ENCODE peak calls at places on chromosomes 4 and X, in ten cellular contexts. P is NCI-H146; R is activated T-helper 1 cell treated with anti-CD3 and anti-CD28 coated beads, Interleukin-12 subunit alpha, Interleukin-12 subunit beta, Interleukin-2, Interleukin-4 antibody, amounts not matched to agents 30 ng/mL and 10 ng/mL and 1 ng/mL, durations not matched to agents 14 hours and 24 hours and 36 hours; A is SW480; F is caudate nucleus; E is GOT3; V is PC-3; D is activated T-cell treated with anti-CD3 and anti-CD28 coated beads, Interleukin-2, amount 50 U/mL, for 24 hours; L is hippocampal formation; Q is ecto neural progenitor cell. T is an unnamed sample.

GRCh38 chr4:4362991-4363697 is 23.8 kb upstream of the NSG1 start:
- DNase-seq in P (no peak), Q (no peak), L (no peak), A (no peak), E (no peak), R (no peak), V (no peak), F (no peak), D (no peak), T (no peak)

GRCh38 chr4:151822331-151822730 is 61.5 kb upstream of the GATB start:
- DNase-seq in E (no peak), V (no peak), A (no peak), L (no peak), P (no peak), F (no peak), R (no peak), Q (no peak), D (no peak), T (no peak)

GRCh38 chr4:98930311-98930865 is 1.5 kb upstream of the EIF4E start:
- DNase-seq in A (no peak), R (no peak), Q (no peak), L (no peak), V (no peak), F (no peak), E (no peak), D (no peak), P (no peak), T (no peak)

GRCh38 chr4:38284294-38285045 is 324.3 kb downstream of the PTTG2 start:
- DNase-seq in V (no peak), E (no peak), A (no peak), L (no peak), Q (no peak), R (no peak), F (no peak), D (no peak), P (no peak), T (no peak)

GRCh38 chr4:151887151-151887815 is 126.5 kb upstream of the GATB start:
- DNase-seq in L (peak; percentile 51), R (no peak), D (no peak), E (no peak), Q (no peak), P (no peak), V (peak; percentile 5), F (no peak), A (no peak), T (no peak)

GRCh38 chrX:153769865-153770605 is 6.0 kb downstream of the PLXNB3 start:
- DNase-seq in D (no peak), P (no peak), F (no peak), R (no peak), V (no peak), E (no peak), L (no peak), Q (no peak), A (no peak), T (no peak)

GRCh38 chrX:109934935-109935334 is 68.0 kb upstream of the TMEM164 start:
- DNase-seq in A (no peak), P (no peak), E (no peak), F (no peak), R (no peak), V (peak; percentile 44), D (no peak), Q (no peak), L (no peak), T (no peak)

GRCh38 chrX:18920079-18920478 is 63.8 kb downstream of the PHKA2 start:
- DNase-seq in E (no peak), L (no peak), A (no peak), V (no peak), Q (no peak), R (no peak), F (no peak), P (no peak), D (no peak), T (no peak)

GRCh38 chrX:135194684-135195083 is 23.5 kb upstream of the CT55 start:
- DNase-seq in R (no peak), P (peak; percentile 28), L (no peak), A (no peak), V (no peak), F (no peak), E (no peak), Q (no peak), D (no peak), T (no peak)

GRCh38 chr4:22514001-22514400 is 1.9 kb downstream of the ADGRA3 start:
- DNase-seq in A (peak; percentile 55), E (no peak), Q (no peak), F (no peak), D (no peak), P (no peak), L (no peak), V (peak; percentile 81), R (no peak), T (no peak)

GRCh38 chrX:53883196-53883595 is 161.1 kb downstream of the PHF8 start:
- DNase-seq in P (no peak), A (no peak), R (no peak), L (no peak), Q (no peak), E (no peak), D (no peak), F (no peak), V (no peak), T (no peak)

GRCh38 chr4:5711479-5712184 is 631 bp downstream of the EVC start:
- DNase-seq in D (no peak), V (peak; percentile 25), A (no peak), L (no peak), E (no peak), P (peak; percentile 43), Q (peak; percentile 69), R (no peak), F (no peak), T (no peak)

GRCh38 chrX:103783971-103784370 is 7.3 kb downstream of the PLP1 start:
- DNase-seq in Q (no peak), P (no peak), D (no peak), A (no peak), E (no peak), F (no peak), R (no peak), V (no peak), L (no peak), T (no peak)

GRCh38 chr4:7112656-7113055 is 44.8 kb upstream of the GRPEL1 start:
- DNase-seq in V (no peak), A (no peak), D (no peak), R (no peak), Q (no peak), E (no peak), P (no peak), L (no peak), F (no peak), T (no peak)

GRCh38 chr4:140426610-140427103 is 791 bp downstream of the CLGN start:
- DNase-seq in Q (no peak), V (peak; percentile 7), D (no peak), F (no peak), R (no peak), P (peak; percentile 84), A (no peak), E (no peak), L (no peak), T (no peak)

GRCh38 chr4:179307297-179308136 is 1865.3 kb upstream of the AGA start:
- DNase-seq in E (no peak), A (peak; percentile 2), P (peak; percentile 1), D (no peak), R (no peak), L (no peak), V (peak; percentile 60), Q (peak; percentile 59), F (no peak), T (peak; percentile 18)

GRCh38 chr4:24794916-24795665 is at the start of gene SOD3:
- DNase-seq in D (no peak), E (peak; percentile 24), L (no peak), V (peak; percentile 86), F (no peak), P (peak; percentile 55), A (peak; percentile 58), Q (peak; percentile 85), R (no peak), T (no peak)

GRCh38 chr4:108620933-108621905 is 843 bp downstream of the RPL34 start:
- DNase-seq in L (no peak), P (no peak), Q (no peak), F (no peak), D (no peak), E (no peak), A (no peak), V (no peak), R (no peak), T (no peak)

GRCh38 chr4:70996014-70996353 is 2.5 kb downstream of the DCK start:
- DNase-seq in E (no peak), L (no peak), R (no peak), V (no peak), F (no peak), A (no peak), Q (no peak), D (peak; percentile 40), P (no peak), T (peak; percentile 47)

GRCh38 chrX:118627084-118627758 is 100.2 kb upstream of the IL13RA1 start:
- DNase-seq in D (no peak), V (peak; percentile 60), P (peak; percentile 35), L (no peak), Q (no peak), F (no peak), R (no peak), E (no peak), A (peak; percentile 52), T (no peak)

GRCh38 chr4:166078383-166078782 is 205.3 kb downstream of the TLL1 start:
- DNase-seq in P (no peak), D (no peak), V (peak; percentile 68), Q (no peak), L (no peak), A (no peak), E (no peak), R (no peak), F (no peak), T (no peak)

GRCh38 chrX:133658244-133658911 is 243.1 kb upstream of the GPC4 start:
- DNase-seq in E (no peak), P (no peak), Q (no peak), A (no peak), F (no peak), D (no peak), V (peak; percentile 31), L (no peak), R (no peak), T (no peak)

GRCh38 chr4:54359919-54360650 is 131.0 kb downstream of the PDGFRA start:
- DNase-seq in Q (no peak), V (no peak), D (no peak), R (no peak), A (no peak), P (peak; percentile 4), E (no peak), L (no peak), F (no peak), T (no peak)